ENCODE peak calls at places on chromosomes 13 and 19, in eight cellular contexts. One of them, this sample, is unnamed.

GRCh38 chr13:79668353-79668752 is 187.4 kb downstream of the NDFIP2 start:
- DNase-seq in mammary epithelial cell: no peak
- DNase-seq in BE2C: no peak
- DNase-seq in uterus: no peak
- DNase-seq in progenitor cell of endocrine pancreas: no peak
- DNase-seq in H9: no peak
- DNase-seq in fibroblast of villous mesenchyme: no peak
- DNase-seq in Caco-2: no peak
- DNase-seq in this sample: no peak

GRCh38 chr13:64482373-64482772 is 2747.8 kb downstream of the PCDH9 start:
- DNase-seq in mammary epithelial cell: no peak
- DNase-seq in BE2C: no peak
- DNase-seq in uterus: no peak
- DNase-seq in progenitor cell of endocrine pancreas: no peak
- DNase-seq in H9: no peak
- DNase-seq in fibroblast of villous mesenchyme: no peak
- DNase-seq in Caco-2: no peak
- DNase-seq in this sample: no peak

GRCh38 chr13:30847697-30848307 is 58.3 kb upstream of the MEDAG start:
- DNase-seq in mammary epithelial cell: peak
- DNase-seq in BE2C: no peak
- DNase-seq in uterus: peak
- DNase-seq in progenitor cell of endocrine pancreas: no peak
- DNase-seq in H9: no peak
- DNase-seq in fibroblast of villous mesenchyme: peak
- DNase-seq in Caco-2: no peak
- DNase-seq in this sample: peak

GRCh38 chr19:12782174-12782423 is 6.7 kb upstream of the HOOK2 start:
- DNase-seq in mammary epithelial cell: no peak
- DNase-seq in BE2C: no peak
- DNase-seq in uterus: no peak
- DNase-seq in progenitor cell of endocrine pancreas: no peak
- DNase-seq in H9: no peak
- DNase-seq in fibroblast of villous mesenchyme: no peak
- DNase-seq in Caco-2: no peak
- DNase-seq in this sample: no peak

GRCh38 chr13:30762643-30763042 is 27.3 kb downstream of the ALOX5AP start:
- DNase-seq in mammary epithelial cell: peak
- DNase-seq in BE2C: no peak
- DNase-seq in uterus: no peak
- DNase-seq in progenitor cell of endocrine pancreas: no peak
- DNase-seq in H9: no peak
- DNase-seq in fibroblast of villous mesenchyme: no peak
- DNase-seq in Caco-2: no peak
- DNase-seq in this sample: peak

GRCh38 chr19:35162471-35163326 is 8.2 kb downstream of the FXYD5 start:
- DNase-seq in mammary epithelial cell: peak
- DNase-seq in BE2C: no peak
- DNase-seq in uterus: no peak
- DNase-seq in progenitor cell of endocrine pancreas: no peak
- DNase-seq in H9: no peak
- DNase-seq in fibroblast of villous mesenchyme: no peak
- DNase-seq in Caco-2: no peak
- DNase-seq in this sample: no peak

GRCh38 chr19:43906774-43907173 is 28.3 kb downstream of the ZNF45 start:
- DNase-seq in mammary epithelial cell: no peak
- DNase-seq in BE2C: no peak
- DNase-seq in uterus: no peak
- DNase-seq in progenitor cell of endocrine pancreas: no peak
- DNase-seq in H9: no peak
- DNase-seq in fibroblast of villous mesenchyme: no peak
- DNase-seq in Caco-2: no peak
- DNase-seq in this sample: no peak

GRCh38 chr19:45455707-45456499 is 11.9 kb upstream of the FOSB start:
- DNase-seq in mammary epithelial cell: peak
- DNase-seq in BE2C: peak
- DNase-seq in uterus: peak
- DNase-seq in progenitor cell of endocrine pancreas: peak
- DNase-seq in H9: peak
- DNase-seq in fibroblast of villous mesenchyme: peak
- DNase-seq in Caco-2: peak
- DNase-seq in this sample: peak

GRCh38 chr19:38796154-38796553 is 7.2 kb downstream of the LGALS7B start:
- DNase-seq in mammary epithelial cell: no peak
- DNase-seq in BE2C: no peak
- DNase-seq in uterus: no peak
- DNase-seq in progenitor cell of endocrine pancreas: no peak
- DNase-seq in H9: no peak
- DNase-seq in fibroblast of villous mesenchyme: no peak
- DNase-seq in Caco-2: no peak
- DNase-seq in this sample: no peak

GRCh38 chr19:38795549-38795948 is 6.5 kb downstream of the LGALS7B start:
- DNase-seq in mammary epithelial cell: no peak
- DNase-seq in BE2C: no peak
- DNase-seq in uterus: no peak
- DNase-seq in progenitor cell of endocrine pancreas: no peak
- DNase-seq in H9: no peak
- DNase-seq in fibroblast of villous mesenchyme: no peak
- DNase-seq in Caco-2: no peak
- DNase-seq in this sample: no peak

GRCh38 chr19:38793671-38794070 is 4.7 kb downstream of the LGALS7B start:
- DNase-seq in mammary epithelial cell: no peak
- DNase-seq in BE2C: no peak
- DNase-seq in uterus: no peak
- DNase-seq in progenitor cell of endocrine pancreas: no peak
- DNase-seq in H9: no peak
- DNase-seq in fibroblast of villous mesenchyme: no peak
- DNase-seq in Caco-2: no peak
- DNase-seq in this sample: no peak

GRCh38 chr19:38793186-38793585 is 4.2 kb downstream of the LGALS7B start:
- DNase-seq in mammary epithelial cell: peak
- DNase-seq in BE2C: no peak
- DNase-seq in uterus: no peak
- DNase-seq in progenitor cell of endocrine pancreas: no peak
- DNase-seq in H9: no peak
- DNase-seq in fibroblast of villous mesenchyme: no peak
- DNase-seq in Caco-2: no peak
- DNase-seq in this sample: peak

DNA sequence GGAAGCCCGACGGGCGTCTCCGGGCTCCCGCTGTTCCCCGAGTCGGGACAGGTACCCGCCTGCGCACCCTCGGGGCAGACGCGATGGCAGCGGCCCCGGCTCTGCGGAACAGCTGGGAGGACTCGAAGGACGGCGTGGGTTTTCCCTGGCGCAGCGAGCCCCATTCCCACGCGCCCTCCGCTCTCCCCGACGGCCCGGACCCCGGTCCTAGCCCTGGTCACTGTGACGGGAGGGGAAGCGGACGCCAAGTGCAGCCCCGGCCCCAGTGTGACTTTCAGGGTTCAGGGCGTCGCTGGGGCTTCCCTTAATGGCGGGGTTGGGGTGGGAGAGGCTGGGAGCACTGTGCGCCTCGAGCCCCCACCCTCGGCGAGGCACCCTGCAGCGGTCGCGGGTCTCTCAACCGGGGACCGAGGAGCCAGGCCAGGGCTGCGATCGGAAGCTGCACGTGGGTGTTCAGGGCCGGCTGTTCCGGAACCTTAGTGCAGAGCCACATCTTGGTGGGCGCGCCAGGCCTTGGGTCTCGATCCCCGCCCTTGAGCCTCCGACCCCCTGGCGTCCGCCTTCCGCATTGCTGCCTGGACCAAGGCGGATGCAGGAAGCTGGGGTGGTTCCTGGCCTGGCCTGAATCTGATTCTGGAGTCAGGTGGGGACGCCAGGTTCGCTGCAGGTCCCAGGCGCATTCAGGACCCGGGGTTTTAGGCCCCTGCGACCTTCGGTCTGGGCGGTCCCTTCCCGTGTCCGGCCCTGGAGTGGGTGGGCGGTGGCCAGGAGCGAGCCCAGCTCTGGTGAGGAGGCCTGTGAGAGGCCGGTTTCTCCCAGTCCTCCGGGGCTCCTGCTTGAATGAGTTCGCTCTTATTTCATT is 3.5 kb downstream of the LGALS7B start:
- DNase-seq in mammary epithelial cell: no peak
- DNase-seq in BE2C: no peak
- DNase-seq in uterus: no peak
- DNase-seq in progenitor cell of endocrine pancreas: no peak
- DNase-seq in H9: peak
- DNase-seq in fibroblast of villous mesenchyme: no peak
- DNase-seq in Caco-2: no peak
- DNase-seq in this sample: peak
- TF ChIP-seq CTCF in mammary epithelial cell: peak
- TF ChIP-seq CTCF in BE2C: no peak
- TF ChIP-seq CTCF in uterus: no peak
- TF ChIP-seq CTCF in progenitor cell of endocrine pancreas: peak
- TF ChIP-seq CTCF in H9: peak
- TF ChIP-seq CTCF in fibroblast of villous mesenchyme: peak
- TF ChIP-seq CTCF in Caco-2: no peak
- TF ChIP-seq CTCF in this sample: peak

GRCh38 chr19:23439623-23440022 is 44.4 kb upstream of the ZNF91 start:
- DNase-seq in mammary epithelial cell: no peak
- DNase-seq in BE2C: peak
- DNase-seq in uterus: no peak
- DNase-seq in progenitor cell of endocrine pancreas: no peak
- DNase-seq in H9: peak
- DNase-seq in fibroblast of villous mesenchyme: no peak
- DNase-seq in Caco-2: peak
- DNase-seq in this sample: peak

GRCh38 chr19:23437901-23438300 is 42.6 kb upstream of the ZNF91 start:
- DNase-seq in mammary epithelial cell: no peak
- DNase-seq in BE2C: peak
- DNase-seq in uterus: no peak
- DNase-seq in progenitor cell of endocrine pancreas: no peak
- DNase-seq in H9: no peak
- DNase-seq in fibroblast of villous mesenchyme: no peak
- DNase-seq in Caco-2: peak
- DNase-seq in this sample: no peak

GRCh38 chr19:23440207-23440606 is 44.9 kb upstream of the ZNF91 start:
- DNase-seq in mammary epithelial cell: no peak
- DNase-seq in BE2C: peak
- DNase-seq in uterus: no peak
- DNase-seq in progenitor cell of endocrine pancreas: no peak
- DNase-seq in H9: peak
- DNase-seq in fibroblast of villous mesenchyme: no peak
- DNase-seq in Caco-2: peak
- DNase-seq in this sample: no peak

GRCh38 chr19:23436944-23437343 is 41.7 kb upstream of the ZNF91 start:
- DNase-seq in mammary epithelial cell: no peak
- DNase-seq in BE2C: peak
- DNase-seq in uterus: no peak
- DNase-seq in progenitor cell of endocrine pancreas: no peak
- DNase-seq in H9: peak
- DNase-seq in fibroblast of villous mesenchyme: no peak
- DNase-seq in Caco-2: peak
- DNase-seq in this sample: peak

DNA sequence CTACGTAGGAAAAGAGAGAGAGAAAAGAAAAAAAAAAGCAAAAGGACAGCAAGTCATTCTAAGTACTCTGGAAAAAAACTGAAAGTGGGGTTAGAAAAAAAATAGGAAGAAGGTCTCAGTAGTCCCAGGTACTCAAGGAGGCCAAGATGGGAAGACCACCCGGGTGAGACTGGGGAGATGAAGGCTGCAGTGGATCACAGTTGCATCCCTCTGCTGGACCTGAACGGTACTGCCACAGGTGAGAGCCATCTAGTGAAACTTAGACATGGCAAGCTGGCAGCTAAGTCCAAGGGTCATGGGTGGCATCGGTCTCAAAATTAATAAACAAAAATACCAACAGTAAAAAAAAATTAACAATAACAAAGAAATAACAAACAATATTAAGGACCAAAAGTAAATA is 41.0 kb upstream of the ZNF91 start:
- DNase-seq in mammary epithelial cell: no peak
- DNase-seq in BE2C: peak
- DNase-seq in uterus: no peak
- DNase-seq in progenitor cell of endocrine pancreas: no peak
- DNase-seq in H9: no peak
- DNase-seq in fibroblast of villous mesenchyme: no peak
- DNase-seq in Caco-2: peak
- DNase-seq in this sample: no peak
- TF ChIP-seq CTCF in mammary epithelial cell: peak
- TF ChIP-seq CTCF in BE2C: peak
- TF ChIP-seq CTCF in uterus: no peak
- TF ChIP-seq CTCF in progenitor cell of endocrine pancreas: peak
- TF ChIP-seq CTCF in H9: peak
- TF ChIP-seq CTCF in fibroblast of villous mesenchyme: peak
- TF ChIP-seq CTCF in Caco-2: no peak
- TF ChIP-seq CTCF in this sample: peak

DNA sequence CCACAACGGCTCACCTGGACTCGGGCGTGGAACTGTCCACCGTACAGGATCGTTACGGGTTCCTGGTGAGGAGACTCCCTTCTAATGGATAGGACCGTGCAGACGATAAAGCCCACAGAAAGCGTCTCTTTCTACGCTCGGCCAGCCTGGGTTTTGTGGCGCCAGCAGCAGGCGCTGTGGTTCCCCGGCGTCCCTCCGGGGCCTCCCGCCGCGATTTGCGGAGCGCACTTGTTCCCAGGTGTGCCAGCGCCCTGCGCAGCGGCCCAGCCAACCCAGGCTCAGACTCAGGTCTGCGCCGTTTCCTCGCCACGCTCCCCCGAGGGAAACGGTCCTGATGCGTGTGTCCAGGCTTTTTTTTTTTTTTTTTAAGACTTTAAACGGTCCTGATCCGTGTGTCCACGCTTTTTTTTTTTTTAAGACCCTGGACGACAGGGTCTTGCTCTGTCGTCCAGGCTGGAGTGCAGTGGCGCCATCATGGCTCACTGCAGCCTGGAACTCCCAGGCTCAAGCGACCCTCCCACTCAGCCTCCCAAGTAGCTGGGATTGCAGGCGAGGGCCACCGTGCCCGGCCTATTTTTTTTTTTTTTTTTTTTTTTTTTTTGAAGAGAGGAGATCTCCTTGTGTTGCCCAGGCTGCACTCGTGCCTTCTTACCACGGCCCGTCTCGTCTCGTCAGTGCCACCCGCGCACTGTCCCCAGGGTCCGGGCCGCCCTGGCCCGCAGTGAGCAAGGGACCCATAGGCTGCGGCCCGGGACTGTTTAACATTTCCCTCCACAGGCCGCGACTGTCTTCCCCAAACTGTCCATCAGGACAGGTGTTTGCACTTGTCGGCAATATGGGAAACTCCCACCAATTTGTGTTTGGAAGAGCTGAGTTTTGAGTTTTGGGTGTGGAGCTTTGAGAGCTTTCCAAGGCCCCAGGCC is 23.8 kb downstream of the GJA3 start:
- DNase-seq in mammary epithelial cell: peak
- DNase-seq in BE2C: peak
- DNase-seq in uterus: no peak
- DNase-seq in progenitor cell of endocrine pancreas: peak
- DNase-seq in H9: peak
- DNase-seq in fibroblast of villous mesenchyme: no peak
- DNase-seq in Caco-2: peak
- DNase-seq in this sample: peak
- TF ChIP-seq CTCF in mammary epithelial cell: peak
- TF ChIP-seq CTCF in BE2C: peak
- TF ChIP-seq CTCF in uterus: no peak
- TF ChIP-seq CTCF in progenitor cell of endocrine pancreas: peak
- TF ChIP-seq CTCF in H9: peak
- TF ChIP-seq CTCF in fibroblast of villous mesenchyme: peak
- TF ChIP-seq CTCF in Caco-2: peak
- TF ChIP-seq CTCF in this sample: peak

DNA sequence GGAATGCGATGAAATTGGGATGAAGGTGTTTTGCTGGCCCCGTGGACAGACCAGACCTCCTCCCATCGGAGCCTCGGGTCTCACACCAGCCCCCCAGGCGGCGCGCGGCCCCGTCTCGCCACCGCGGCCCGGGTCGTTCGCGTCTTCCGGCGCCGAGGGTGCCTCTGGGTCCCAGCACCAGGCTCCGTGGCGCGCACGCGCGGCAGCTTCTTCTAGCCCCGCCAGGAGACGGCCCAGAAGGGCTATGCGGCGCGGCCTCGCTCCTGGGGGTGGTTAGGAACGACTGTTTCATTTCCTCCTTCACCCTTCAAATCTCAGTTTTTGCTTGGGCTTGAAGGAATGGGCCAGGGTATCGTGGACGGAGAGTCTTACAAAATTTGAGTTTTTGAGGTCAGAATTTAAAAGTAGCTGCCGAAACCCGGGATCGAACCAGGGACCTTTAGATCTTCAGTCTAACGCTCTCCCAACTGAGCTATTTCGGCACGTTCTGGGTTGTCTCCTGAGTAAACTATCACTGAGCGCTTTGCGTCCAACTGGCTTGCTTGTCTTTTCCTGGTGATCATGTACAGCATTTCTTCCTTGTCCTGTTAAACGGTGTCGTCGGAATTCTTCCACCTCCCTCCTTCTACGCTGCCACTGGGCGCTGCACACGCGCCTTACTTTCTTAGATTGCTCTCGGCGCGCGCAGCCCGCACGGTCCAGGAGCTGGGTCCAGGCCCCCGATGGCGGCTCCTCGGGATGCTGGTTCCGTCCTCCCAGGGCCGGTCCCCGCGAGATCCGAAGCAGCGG is 46.5 kb downstream of the TGDS start:
- DNase-seq in mammary epithelial cell: peak
- DNase-seq in BE2C: peak
- DNase-seq in uterus: peak
- DNase-seq in progenitor cell of endocrine pancreas: peak
- DNase-seq in H9: peak
- DNase-seq in fibroblast of villous mesenchyme: peak
- DNase-seq in Caco-2: peak
- DNase-seq in this sample: peak
- TF ChIP-seq CTCF in mammary epithelial cell: no peak
- TF ChIP-seq CTCF in BE2C: no peak
- TF ChIP-seq CTCF in uterus: no peak
- TF ChIP-seq CTCF in progenitor cell of endocrine pancreas: no peak
- TF ChIP-seq CTCF in H9: no peak
- TF ChIP-seq CTCF in fibroblast of villous mesenchyme: no peak
- TF ChIP-seq CTCF in Caco-2: no peak
- TF ChIP-seq CTCF in this sample: no peak

This sample was measured in fibroblast of mammary gland.